ENCODE peak calls at places on chromosomes 4 and X, in six cellular contexts. One of them, this sample, is unnamed.
A peak's percentile ranks its signal among the peaks of the same experiment; 100 is the strongest.

GRCh38 chrX:13123247-13123856 is 78.9 kb upstream of the FAM9C start:
- DNase-seq in heart right ventricle: no peak
- DNase-seq in Caco-2: no peak
- DNase-seq in upper lobe of right lung: no peak
- DNase-seq in astrocyte: no peak
- DNase-seq in kidney epithelial cell: no peak
- DNase-seq in this sample: no peak

GRCh38 chr4:8538076-8538702 is 42.0 kb upstream of the GPR78 start:
- DNase-seq in heart right ventricle: no peak
- DNase-seq in Caco-2: no peak
- DNase-seq in upper lobe of right lung: no peak
- DNase-seq in astrocyte: no peak
- DNase-seq in kidney epithelial cell: no peak
- DNase-seq in this sample: no peak

GRCh38 chr4:1712216-1713002 is at the start of gene SLBP:
- DNase-seq in heart right ventricle: peak; percentile 96
- DNase-seq in Caco-2: peak; percentile 97
- DNase-seq in upper lobe of right lung: peak; percentile 99
- DNase-seq in astrocyte: peak; percentile 85
- DNase-seq in kidney epithelial cell: peak; percentile 65
- DNase-seq in this sample: peak; percentile 90

GRCh38 chrX:138128025-138128671 is 562.2 kb downstream of the ZIC3 start:
- DNase-seq in heart right ventricle: no peak
- DNase-seq in Caco-2: no peak
- DNase-seq in upper lobe of right lung: no peak
- DNase-seq in astrocyte: peak; percentile 9
- DNase-seq in kidney epithelial cell: no peak
- DNase-seq in this sample: peak; percentile 7

GRCh38 chrX:134764202-134764785 is 106.0 kb upstream of the PLAC1 start:
- DNase-seq in heart right ventricle: no peak
- DNase-seq in Caco-2: peak; percentile 36
- DNase-seq in upper lobe of right lung: no peak
- DNase-seq in astrocyte: no peak
- DNase-seq in kidney epithelial cell: no peak
- DNase-seq in this sample: no peak

GRCh38 chr4:38119663-38120374 is 159.6 kb downstream of the PTTG2 start:
- DNase-seq in heart right ventricle: peak; percentile 29
- DNase-seq in Caco-2: no peak
- DNase-seq in upper lobe of right lung: no peak
- DNase-seq in astrocyte: peak; percentile 78
- DNase-seq in kidney epithelial cell: peak; percentile 84
- DNase-seq in this sample: no peak

GRCh38 chr4:189912170-189912569 is 28.5 kb upstream of the FRG1 start:
- DNase-seq in heart right ventricle: no peak
- DNase-seq in Caco-2: no peak
- DNase-seq in upper lobe of right lung: no peak
- DNase-seq in astrocyte: no peak
- DNase-seq in kidney epithelial cell: no peak
- DNase-seq in this sample: no peak

GRCh38 chr4:18180892-18181291 is 159.3 kb upstream of the LCORL start:
- DNase-seq in heart right ventricle: no peak
- DNase-seq in Caco-2: no peak
- DNase-seq in upper lobe of right lung: no peak
- DNase-seq in astrocyte: no peak
- DNase-seq in kidney epithelial cell: no peak
- DNase-seq in this sample: no peak

GRCh38 chr4:94758141-94758699 is 465 bp downstream of the BMPR1B start:
- DNase-seq in heart right ventricle: peak; percentile 27
- DNase-seq in Caco-2: peak; percentile 45
- DNase-seq in upper lobe of right lung: peak; percentile 69
- DNase-seq in astrocyte: peak; percentile 12
- DNase-seq in kidney epithelial cell: no peak
- DNase-seq in this sample: peak; percentile 42

GRCh38 chr4:5995901-5996623 is 22.2 kb downstream of the C4orf50 start:
- DNase-seq in heart right ventricle: no peak
- DNase-seq in Caco-2: no peak
- DNase-seq in upper lobe of right lung: peak; percentile 42
- DNase-seq in astrocyte: no peak
- DNase-seq in kidney epithelial cell: no peak
- DNase-seq in this sample: no peak

GRCh38 chrX:119694601-119695534 is 1.9 kb upstream of the SEPTIN6 start:
- DNase-seq in heart right ventricle: no peak
- DNase-seq in Caco-2: no peak
- DNase-seq in upper lobe of right lung: no peak
- DNase-seq in astrocyte: no peak
- DNase-seq in kidney epithelial cell: no peak
- DNase-seq in this sample: no peak

GRCh38 chrX:119693032-119693995 is at the start of gene SEPTIN6:
- DNase-seq in heart right ventricle: peak; percentile 66
- DNase-seq in Caco-2: peak; percentile 63
- DNase-seq in upper lobe of right lung: peak; percentile 81
- DNase-seq in astrocyte: peak; percentile 60
- DNase-seq in kidney epithelial cell: no peak
- DNase-seq in this sample: peak; percentile 26

GRCh38 chrX:119690921-119691716 is 1.8 kb downstream of the SEPTIN6 start:
- DNase-seq in heart right ventricle: no peak
- DNase-seq in Caco-2: no peak
- DNase-seq in upper lobe of right lung: no peak
- DNase-seq in astrocyte: peak; percentile 45
- DNase-seq in kidney epithelial cell: no peak
- DNase-seq in this sample: no peak

GRCh38 chrX:119693996-119694451 is 1.1 kb upstream of the SEPTIN6 start:
- DNase-seq in heart right ventricle: no peak
- DNase-seq in Caco-2: no peak
- DNase-seq in upper lobe of right lung: no peak
- DNase-seq in astrocyte: no peak
- DNase-seq in kidney epithelial cell: no peak
- DNase-seq in this sample: no peak

GRCh38 chrX:119692241-119693031 is 532 bp downstream of the SEPTIN6 start:
- DNase-seq in heart right ventricle: peak; percentile 24
- DNase-seq in Caco-2: no peak
- DNase-seq in upper lobe of right lung: peak; percentile 68
- DNase-seq in astrocyte: peak; percentile 23
- DNase-seq in kidney epithelial cell: no peak
- DNase-seq in this sample: no peak
- TF ChIP-seq CTCF in heart right ventricle: no peak
- TF ChIP-seq CTCF in Caco-2: no peak
- TF ChIP-seq CTCF in upper lobe of right lung: no peak
- TF ChIP-seq CTCF in astrocyte: no peak
- TF ChIP-seq CTCF in kidney epithelial cell: no peak
- TF ChIP-seq CTCF in this sample: no peak

GRCh38 chr4:140996757-140997156 is 136.5 kb downstream of the RNF150 start:
- DNase-seq in heart right ventricle: no peak
- DNase-seq in Caco-2: no peak
- DNase-seq in upper lobe of right lung: no peak
- DNase-seq in astrocyte: peak; percentile 98
- DNase-seq in kidney epithelial cell: peak; percentile 82
- DNase-seq in this sample: no peak
- TF ChIP-seq CTCF in heart right ventricle: no peak
- TF ChIP-seq CTCF in Caco-2: no peak
- TF ChIP-seq CTCF in upper lobe of right lung: no peak
- TF ChIP-seq CTCF in astrocyte: no peak
- TF ChIP-seq CTCF in kidney epithelial cell: peak; percentile 33
- TF ChIP-seq CTCF in this sample: no peak

GRCh38 chrX:19874391-19875050 is 12.9 kb downstream of the SH3KBP1 start:
- DNase-seq in heart right ventricle: no peak
- DNase-seq in Caco-2: no peak
- DNase-seq in upper lobe of right lung: no peak
- DNase-seq in astrocyte: no peak
- DNase-seq in kidney epithelial cell: no peak
- DNase-seq in this sample: no peak
- TF ChIP-seq CTCF in heart right ventricle: no peak
- TF ChIP-seq CTCF in Caco-2: no peak
- TF ChIP-seq CTCF in upper lobe of right lung: no peak
- TF ChIP-seq CTCF in astrocyte: no peak
- TF ChIP-seq CTCF in kidney epithelial cell: no peak
- TF ChIP-seq CTCF in this sample: no peak

GRCh38 chr4:109658871-109659410 is 44.3 kb downstream of the CASP6 start:
- DNase-seq in heart right ventricle: no peak
- DNase-seq in Caco-2: no peak
- DNase-seq in upper lobe of right lung: no peak
- DNase-seq in astrocyte: no peak
- DNase-seq in kidney epithelial cell: no peak
- DNase-seq in this sample: no peak
- TF ChIP-seq CTCF in heart right ventricle: peak; percentile 19
- TF ChIP-seq CTCF in Caco-2: no peak
- TF ChIP-seq CTCF in upper lobe of right lung: peak; percentile 16
- TF ChIP-seq CTCF in astrocyte: no peak
- TF ChIP-seq CTCF in kidney epithelial cell: no peak
- TF ChIP-seq CTCF in this sample: peak; percentile 6

GRCh38 chrX:68719904-68720614 is 72.6 kb downstream of the STARD8 start:
- DNase-seq in heart right ventricle: no peak
- DNase-seq in Caco-2: no peak
- DNase-seq in upper lobe of right lung: no peak
- DNase-seq in astrocyte: no peak
- DNase-seq in kidney epithelial cell: no peak
- DNase-seq in this sample: no peak
- TF ChIP-seq CTCF in heart right ventricle: peak; percentile 11
- TF ChIP-seq CTCF in Caco-2: no peak
- TF ChIP-seq CTCF in upper lobe of right lung: no peak
- TF ChIP-seq CTCF in astrocyte: no peak
- TF ChIP-seq CTCF in kidney epithelial cell: peak; percentile 4
- TF ChIP-seq CTCF in this sample: no peak

DNA sequence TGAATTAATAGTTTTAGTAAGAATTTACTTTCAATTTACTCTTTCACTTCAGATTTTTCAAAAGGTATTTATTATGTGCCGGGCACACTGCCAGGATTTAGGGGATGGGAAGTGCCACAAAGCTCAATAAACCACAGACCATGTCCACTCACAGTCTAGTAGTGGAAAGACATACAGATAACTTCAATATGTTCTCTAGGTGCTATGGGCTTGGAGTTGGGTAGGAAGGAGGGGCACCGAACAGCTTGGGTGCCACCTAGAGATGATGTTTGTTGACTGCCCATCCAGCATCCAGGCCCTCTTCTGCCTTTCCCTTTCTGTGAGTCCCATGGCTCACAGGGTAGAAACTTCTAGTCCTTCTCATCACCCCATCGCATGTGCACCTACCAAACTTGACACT is 17.8 kb downstream of the MFAP3L start:
- DNase-seq in heart right ventricle: no peak
- DNase-seq in Caco-2: no peak
- DNase-seq in upper lobe of right lung: no peak
- DNase-seq in astrocyte: no peak
- DNase-seq in kidney epithelial cell: no peak
- DNase-seq in this sample: no peak
- TF ChIP-seq CTCF in heart right ventricle: no peak
- TF ChIP-seq CTCF in Caco-2: no peak
- TF ChIP-seq CTCF in upper lobe of right lung: no peak
- TF ChIP-seq CTCF in astrocyte: no peak
- TF ChIP-seq CTCF in kidney epithelial cell: no peak
- TF ChIP-seq CTCF in this sample: no peak

DNA sequence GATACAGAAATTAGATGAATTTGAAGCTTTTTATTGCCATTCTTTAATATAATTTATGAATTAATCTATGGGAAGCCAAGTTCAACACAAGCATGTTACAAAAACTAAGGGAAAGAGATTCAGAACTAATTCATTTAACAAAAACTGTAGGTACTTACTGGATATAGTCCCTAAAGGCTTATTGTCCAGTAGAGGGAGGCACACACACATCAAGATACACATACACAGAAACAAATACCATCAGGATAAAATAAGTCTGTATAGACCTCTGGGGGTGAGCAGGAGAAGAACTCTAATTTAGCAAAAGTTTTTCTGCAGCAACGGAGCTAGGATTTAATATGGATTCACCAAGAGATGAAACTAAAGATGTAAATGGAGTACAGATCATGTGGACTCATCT is 83.0 kb upstream of the IL13RA1 start:
- DNase-seq in heart right ventricle: no peak
- DNase-seq in Caco-2: no peak
- DNase-seq in upper lobe of right lung: no peak
- DNase-seq in astrocyte: peak; percentile 20
- DNase-seq in kidney epithelial cell: peak; percentile 7
- DNase-seq in this sample: no peak
- TF ChIP-seq CTCF in heart right ventricle: peak; percentile 49
- TF ChIP-seq CTCF in Caco-2: no peak
- TF ChIP-seq CTCF in upper lobe of right lung: peak; percentile 47
- TF ChIP-seq CTCF in astrocyte: peak; percentile 56
- TF ChIP-seq CTCF in kidney epithelial cell: peak; percentile 30
- TF ChIP-seq CTCF in this sample: peak; percentile 47

DNA sequence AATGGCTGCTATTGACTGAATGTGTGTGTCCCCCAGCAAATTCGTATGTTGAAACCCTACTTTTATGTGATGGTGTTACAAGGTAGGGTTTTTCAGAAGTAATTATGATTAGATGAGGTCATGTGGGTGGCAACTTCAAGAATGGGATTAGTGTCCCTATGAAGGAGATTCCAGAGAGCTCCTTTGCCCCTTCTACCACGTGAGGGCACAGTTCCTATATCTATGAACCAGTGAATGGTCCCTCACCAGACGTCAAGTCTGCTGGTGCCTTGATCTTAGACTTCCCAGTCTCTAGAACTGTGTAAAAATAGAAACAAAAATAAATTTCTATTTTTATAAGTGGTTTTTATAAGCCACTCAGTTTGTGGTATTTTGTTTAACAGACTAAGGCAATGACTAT is 1137.6 kb upstream of the IGFBP7 start:
- DNase-seq in heart right ventricle: no peak
- DNase-seq in Caco-2: no peak
- DNase-seq in upper lobe of right lung: no peak
- DNase-seq in astrocyte: no peak
- DNase-seq in kidney epithelial cell: no peak
- DNase-seq in this sample: no peak
- TF ChIP-seq CTCF in heart right ventricle: no peak
- TF ChIP-seq CTCF in Caco-2: peak; percentile 23
- TF ChIP-seq CTCF in upper lobe of right lung: no peak
- TF ChIP-seq CTCF in astrocyte: no peak
- TF ChIP-seq CTCF in kidney epithelial cell: no peak
- TF ChIP-seq CTCF in this sample: no peak

GRCh38 chrX:147602297-147602696 is 309.4 kb upstream of the FMR1 start:
- DNase-seq in heart right ventricle: no peak
- DNase-seq in Caco-2: peak; percentile 17
- DNase-seq in upper lobe of right lung: no peak
- DNase-seq in astrocyte: no peak
- DNase-seq in kidney epithelial cell: no peak
- DNase-seq in this sample: no peak
- TF ChIP-seq CTCF in heart right ventricle: no peak
- TF ChIP-seq CTCF in Caco-2: no peak
- TF ChIP-seq CTCF in upper lobe of right lung: no peak
- TF ChIP-seq CTCF in astrocyte: no peak
- TF ChIP-seq CTCF in kidney epithelial cell: no peak
- TF ChIP-seq CTCF in this sample: no peak

This sample was measured in tibial nerve.